ENCODE peak calls at places on chromosome 5, in seven cellular contexts. M is H1; G is CD8-positive, alpha-beta memory T cell; A is mammary epithelial cell; J is uterus; C is fibroblast of lung; L is CD8-positive, alpha-beta T cell. I is an unnamed sample.
A peak's percentile ranks its signal among the peaks of the same experiment; 100 is the strongest.

GRCh38 chr5:148957591-148958202 is 105.2 kb downstream of the SH3TC2 start:
- DNase-seq in M (no peak), G (peak; percentile 49), A (peak; percentile 33), J (no peak), C (peak; percentile 49), L (peak; percentile 69), I (no peak)

GRCh38 chr5:9653811-9654210 is 23.7 kb upstream of the TAS2R1 start:
- DNase-seq in M (no peak), G (no peak), A (peak; percentile 78), J (no peak), C (peak; percentile 81), L (no peak), I (peak; percentile 44)

GRCh38 chr5:78235289-78235688 is 59.2 kb downstream of the AP3B1 start:
- DNase-seq in M (no peak), G (no peak), A (peak; percentile 5), J (no peak), C (peak; percentile 69), L (no peak), I (no peak)

GRCh38 chr5:134275822-134276221 is 49.9 kb upstream of the PPP2CA start:
- DNase-seq in M (no peak), G (no peak), A (no peak), J (no peak), C (no peak), L (no peak), I (no peak)

GRCh38 chr5:160899735-160900134 is 47.7 kb upstream of the ATP10B start:
- DNase-seq in M (no peak), G (no peak), A (no peak), J (no peak), C (no peak), L (no peak), I (no peak)

GRCh38 chr5:127228540-127229184 is 61.9 kb upstream of the MEGF10 start:
- DNase-seq in M (no peak), G (no peak), A (no peak), J (peak; percentile 40), C (no peak), L (peak; percentile 50), I (no peak)

GRCh38 chr5:13503017-13503416 is 441.5 kb downstream of the DNAH5 start:
- DNase-seq in M (no peak), G (no peak), A (no peak), J (no peak), C (no peak), L (no peak), I (no peak)

GRCh38 chr5:157197088-157197487 is 16.4 kb downstream of the ITK start:
- DNase-seq in M (no peak), G (peak; percentile 41), A (no peak), J (no peak), C (no peak), L (no peak), I (no peak)

GRCh38 chr5:159442210-159442850 is 112.0 kb upstream of the IL12B start:
- DNase-seq in M (no peak), G (no peak), A (no peak), J (no peak), C (peak; percentile 44), L (no peak), I (no peak)

GRCh38 chr5:181217805-181218065 is 5.3 kb upstream of the TRIM41 start:
- DNase-seq in M (no peak), G (no peak), A (no peak), J (no peak), C (no peak), L (peak; percentile 73), I (no peak)

GRCh38 chr5:141821430-141821925 is 56.7 kb downstream of the PCDH1 start:
- DNase-seq in M (no peak), G (no peak), A (peak; percentile 75), J (no peak), C (peak; percentile 96), L (no peak), I (no peak)

GRCh38 chr5:136001531-136001930 is 27.3 kb upstream of the TGFBI start:
- DNase-seq in M (no peak), G (no peak), A (no peak), J (no peak), C (peak; percentile 81), L (no peak), I (no peak)

GRCh38 chr5:142717582-142718215 is 31.8 kb upstream of the FGF1 start:
- DNase-seq in M (no peak), G (peak; percentile 29), A (peak; percentile 58), J (peak; percentile 36), C (peak; percentile 79), L (no peak), I (peak; percentile 44)

GRCh38 chr5:8456846-8457186 is 587.9 kb downstream of the MTRR start:
- DNase-seq in M (no peak), G (no peak), A (no peak), J (no peak), C (no peak), L (no peak), I (no peak)

GRCh38 chr5:76029739-76030138 is 53.4 kb upstream of the SV2C start:
- DNase-seq in M (no peak), G (no peak), A (no peak), J (no peak), C (no peak), L (no peak), I (no peak)

GRCh38 chr5:87195104-87195581 is 72.5 kb upstream of the RASA1 start:
- DNase-seq in M (no peak), G (no peak), A (peak; percentile 53), J (no peak), C (peak; percentile 61), L (no peak), I (no peak)